ENCODE peak calls at places on chromosomes 11 and 22, in four cellular contexts. N is progenitor cell of endocrine pancreas, J is adrenal gland, X is choroid plexus epithelial cell. Q is an unnamed sample.

GRCh38 chr11:114274637-114275036 is 21.6 kb upstream of the NNMT start:
- DNase-seq in N (no peak), J (no peak), X (no peak), Q (no peak)

GRCh38 chr11:91585035-91585801 is 639.4 kb upstream of the FAT3 start:
- DNase-seq in N (no peak), J (no peak), X (no peak), Q (no peak)

GRCh38 chr22:45910928-45911467 is 66.0 kb downstream of the WNT7B start:
- DNase-seq in N (no peak), J (no peak), X (no peak), Q (no peak)

GRCh38 chr11:16897460-16898061 is 116.7 kb downstream of the PLEKHA7 start:
- DNase-seq in N (no peak), J (no peak), X (no peak), Q (no peak)

GRCh38 chr11:68868221-68868620 is 26.5 kb upstream of the CPT1A start:
- DNase-seq in N (no peak), J (no peak), X (no peak), Q (no peak)

GRCh38 chr11:57458060-57458409 is 2.3 kb upstream of the RTN4RL2 start:
- DNase-seq in N (no peak), J (no peak), X (no peak), Q (no peak)

GRCh38 chr11:10351768-10352641 is 47.1 kb downstream of the ADM start:
- DNase-seq in N (peak; percentile 11), J (peak; percentile 35), X (peak; percentile 92), Q (peak; percentile 71)

GRCh38 chr11:67054851-67055523 is 1.7 kb upstream of the RHOD start:
- DNase-seq in N (no peak), J (peak; percentile 99), X (peak; percentile 88), Q (peak; percentile 100)

GRCh38 chr22:39942433-39943213 is 17.6 kb upstream of the TMA7B start:
- DNase-seq in N (no peak), J (no peak), X (no peak), Q (no peak)

DNA sequence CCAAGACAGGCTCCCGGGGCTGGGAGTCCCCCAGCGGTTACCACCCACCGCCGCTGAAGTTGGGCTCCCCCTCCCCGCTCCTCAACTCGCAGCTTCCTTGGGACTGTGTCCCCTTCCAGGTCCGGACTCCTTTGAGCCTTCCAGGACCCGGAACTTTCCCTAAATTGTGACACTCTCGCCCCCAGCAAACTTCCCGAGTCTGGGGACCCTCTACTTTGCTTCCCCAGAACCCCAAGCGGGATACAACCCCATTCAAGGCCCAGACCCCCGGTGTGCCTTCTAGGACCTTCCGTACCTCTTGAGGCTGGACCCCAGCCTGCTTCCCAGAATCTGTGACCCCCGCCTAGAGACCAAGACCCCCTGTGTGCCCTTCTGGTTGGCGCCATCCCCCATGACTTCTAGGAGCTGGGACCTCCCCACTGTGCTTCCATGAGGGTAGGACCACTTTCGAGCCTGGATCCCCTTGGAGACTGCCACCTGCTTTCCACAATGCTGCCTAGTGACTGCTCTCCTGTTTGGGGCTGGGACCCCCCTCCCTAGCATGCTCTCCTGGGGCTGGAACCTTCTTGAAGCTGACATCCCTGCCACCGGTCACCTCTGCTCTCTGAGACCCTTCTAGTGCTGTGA is 602 bp downstream of the MYRF start:
- DNase-seq in N (no peak), J (no peak), X (no peak), Q (no peak)
- TF ChIP-seq CTCF in N (no peak), J (no peak), X (peak; percentile 9), Q (no peak)

GRCh38 chr22:22032099-22032905 is 49.7 kb upstream of the TOP3B start:
- DNase-seq in N (no peak), J (no peak), X (no peak), Q (no peak)

GRCh38 chr22:22031183-22031560 is 48.6 kb upstream of the TOP3B start:
- DNase-seq in N (no peak), J (no peak), X (no peak), Q (no peak)

GRCh38 chr22:22032906-22033802 is 50.6 kb upstream of the TOP3B start:
- DNase-seq in N (no peak), J (no peak), X (no peak), Q (no peak)

GRCh38 chr22:22031571-22031970 is 49.0 kb upstream of the TOP3B start:
- DNase-seq in N (no peak), J (no peak), X (no peak), Q (no peak)

GRCh38 chr22:22030493-22031182 is 48.1 kb upstream of the TOP3B start:
- DNase-seq in N (no peak), J (no peak), X (peak; percentile 65), Q (peak; percentile 14)
- TF ChIP-seq CTCF in N (peak; percentile 46), J (no peak), X (peak; percentile 75), Q (peak; percentile 29)

GRCh38 chr11:131668867-131669780 is 298.7 kb downstream of the NTM start:
- DNase-seq in N (no peak), J (no peak), X (peak; percentile 71), Q (peak; percentile 35)
- TF ChIP-seq CTCF in N (peak; percentile 76), J (peak; percentile 36), X (peak; percentile 85), Q (peak; percentile 50)

GRCh38 chr22:29994027-29994715 is 86.1 kb upstream of the HORMAD2 start:
- DNase-seq in N (no peak), J (no peak), X (peak; percentile 71), Q (peak; percentile 93)
- TF ChIP-seq CTCF in N (no peak), J (no peak), X (peak; percentile 39), Q (peak; percentile 52)

DNA sequence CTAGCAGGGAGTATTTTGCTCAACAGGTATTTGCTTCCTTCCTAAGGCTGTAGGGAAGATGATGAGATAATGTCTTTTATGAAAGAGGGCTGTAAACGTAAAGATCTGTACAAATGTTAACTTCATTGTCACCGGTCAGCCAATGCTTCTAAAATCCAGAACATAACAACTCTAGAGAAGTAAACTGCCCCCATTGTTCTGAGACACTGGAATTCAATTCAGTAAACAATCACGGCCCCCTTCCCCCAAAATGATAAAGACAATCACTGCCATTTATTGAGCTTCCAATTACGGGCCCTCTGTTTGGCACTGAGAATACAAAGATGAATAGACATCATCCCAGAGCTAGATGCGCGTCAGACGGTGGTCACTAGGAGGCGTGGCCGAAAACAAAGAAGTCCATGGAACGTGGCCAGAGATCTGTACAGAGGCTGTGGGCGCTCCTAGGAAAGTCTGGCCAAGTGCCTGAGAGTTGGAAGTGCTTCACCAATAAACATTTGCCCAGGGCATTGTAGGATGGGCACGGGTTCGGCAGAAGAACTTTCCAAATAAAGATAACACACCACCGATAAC is 576 bp downstream of the TMEM258 start:
- DNase-seq in N (peak; percentile 35), J (peak; percentile 83), X (peak; percentile 96), Q (peak; percentile 81)
- TF ChIP-seq CTCF in N (no peak), J (no peak), X (no peak), Q (no peak)

GRCh38 chr11:131692151-131692550 is 321.7 kb downstream of the NTM start:
- DNase-seq in N (no peak), J (no peak), X (no peak), Q (no peak)

GRCh38 chr11:131690776-131691557 is 320.6 kb downstream of the NTM start:
- DNase-seq in N (no peak), J (no peak), X (no peak), Q (no peak)

GRCh38 chr11:131690362-131690761 is 319.9 kb downstream of the NTM start:
- DNase-seq in N (no peak), J (no peak), X (no peak), Q (no peak)

GRCh38 chr11:131692961-131693360 is 322.5 kb downstream of the NTM start:
- DNase-seq in N (no peak), J (no peak), X (no peak), Q (no peak)

DNA sequence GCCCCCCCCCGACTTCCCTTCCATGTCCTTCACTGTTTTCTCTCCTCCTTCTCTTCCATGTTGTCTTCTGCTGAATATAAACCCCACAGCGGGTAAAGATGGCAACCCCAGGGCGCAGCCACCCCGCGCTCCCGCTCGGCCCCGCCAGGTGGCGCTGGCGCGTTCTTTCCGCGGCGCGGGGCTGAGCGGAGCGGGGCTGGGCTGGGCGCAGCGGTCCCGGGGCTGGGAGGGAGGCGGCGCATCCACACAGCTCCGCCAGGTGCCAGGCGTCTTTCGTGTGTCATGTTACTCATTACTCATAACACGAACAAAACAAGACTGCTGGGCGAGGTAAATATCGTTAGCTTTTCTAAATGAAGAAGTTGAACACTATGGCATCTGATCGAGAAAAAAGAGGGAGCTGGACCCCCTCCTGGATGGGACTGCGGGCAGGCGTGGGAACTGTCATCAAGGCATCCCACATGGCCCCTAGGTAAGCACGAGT is 321.2 kb downstream of the NTM start:
- DNase-seq in N (peak; percentile 37), J (no peak), X (peak; percentile 46), Q (peak; percentile 83)
- TF ChIP-seq CTCF in N (peak; percentile 82), J (no peak), X (peak; percentile 62), Q (peak; percentile 40)

Q was measured in epithelial cell of esophagus.